ENCODE peak calls at places on chromosome 16, in ten cellular contexts. D, F, M, G, K, W, R, H, T and Y are unnamed samples.

GRCh38 chr16:3065069-3065741 is at the start of gene IL32:
- DNase-seq in D (no peak), F (no peak), M (no peak), G (peak; percentile 82), K (peak; percentile 65), W (peak; percentile 84), R (no peak), H (no peak), T (peak; percentile 85), Y (peak; percentile 77)

GRCh38 chr16:90077757-90078593 is 844 bp upstream of the PRDM7 start:
- DNase-seq in D (no peak), F (no peak), M (peak; percentile 12), G (peak; percentile 43), K (peak; percentile 20), W (no peak), R (no peak), H (no peak), T (no peak), Y (no peak)

GRCh38 chr16:27181020-27181419 is 22.3 kb upstream of the KDM8 start:
- DNase-seq in D (no peak), F (no peak), M (peak; percentile 25), G (no peak), K (no peak), W (no peak), R (no peak), H (no peak), T (no peak), Y (no peak)

GRCh38 chr16:831571-832443 is 31.3 kb upstream of the GNG13 start:
- DNase-seq in D (no peak), F (no peak), M (no peak), G (no peak), K (no peak), W (no peak), R (no peak), H (no peak), T (no peak), Y (no peak)

GRCh38 chr16:30953511-30954124 is 3.9 kb upstream of the SETD1A start:
- DNase-seq in D (peak; percentile 69), F (no peak), M (peak; percentile 95), G (peak; percentile 83), K (peak; percentile 62), W (peak; percentile 24), R (no peak), H (peak; percentile 84), T (peak; percentile 80), Y (peak; percentile 86)

GRCh38 chr16:65572156-65572555 is 450.3 kb upstream of the CDH11 start:
- DNase-seq in D (no peak), F (no peak), M (no peak), G (peak; percentile 74), K (no peak), W (peak; percentile 62), R (no peak), H (no peak), T (no peak), Y (no peak)

GRCh38 chr16:82832861-82833260 is 206.1 kb downstream of the CDH13 start:
- DNase-seq in D (no peak), F (no peak), M (no peak), G (peak; percentile 22), K (no peak), W (peak; percentile 17), R (no peak), H (no peak), T (no peak), Y (no peak)

GRCh38 chr16:58515125-58515870 is at the start of gene SETD6:
- DNase-seq in D (peak; percentile 84), F (peak; percentile 88), M (peak; percentile 92), G (peak; percentile 92), K (peak; percentile 84), W (peak; percentile 77), R (peak; percentile 64), H (peak; percentile 96), T (peak; percentile 95), Y (peak; percentile 94)

GRCh38 chr16:15970202-15970601 is 20.8 kb downstream of the ABCC1 start:
- DNase-seq in D (no peak), F (no peak), M (peak; percentile 95), G (no peak), K (no peak), W (no peak), R (no peak), H (no peak), T (no peak), Y (no peak)

GRCh38 chr16:25013751-25014499 is 1.2 kb downstream of the ARHGAP17 start:
- DNase-seq in D (no peak), F (no peak), M (no peak), G (no peak), K (no peak), W (no peak), R (no peak), H (no peak), T (no peak), Y (no peak)
- H3K27ac ChIP-seq in D (peak overlapping the region; percentile 90), F (peak overlapping the region; percentile 94), M (peak overlapping the region; percentile 39), G (peak overlapping the region; percentile 91), K (peak overlapping the region; percentile 95), W (peak overlapping the region; percentile 69), R (peak overlapping the region; percentile 96), H (no peak overlapping the region), T (peak overlapping the region; percentile 71), Y (peak overlapping the region; percentile 87)

DNA sequence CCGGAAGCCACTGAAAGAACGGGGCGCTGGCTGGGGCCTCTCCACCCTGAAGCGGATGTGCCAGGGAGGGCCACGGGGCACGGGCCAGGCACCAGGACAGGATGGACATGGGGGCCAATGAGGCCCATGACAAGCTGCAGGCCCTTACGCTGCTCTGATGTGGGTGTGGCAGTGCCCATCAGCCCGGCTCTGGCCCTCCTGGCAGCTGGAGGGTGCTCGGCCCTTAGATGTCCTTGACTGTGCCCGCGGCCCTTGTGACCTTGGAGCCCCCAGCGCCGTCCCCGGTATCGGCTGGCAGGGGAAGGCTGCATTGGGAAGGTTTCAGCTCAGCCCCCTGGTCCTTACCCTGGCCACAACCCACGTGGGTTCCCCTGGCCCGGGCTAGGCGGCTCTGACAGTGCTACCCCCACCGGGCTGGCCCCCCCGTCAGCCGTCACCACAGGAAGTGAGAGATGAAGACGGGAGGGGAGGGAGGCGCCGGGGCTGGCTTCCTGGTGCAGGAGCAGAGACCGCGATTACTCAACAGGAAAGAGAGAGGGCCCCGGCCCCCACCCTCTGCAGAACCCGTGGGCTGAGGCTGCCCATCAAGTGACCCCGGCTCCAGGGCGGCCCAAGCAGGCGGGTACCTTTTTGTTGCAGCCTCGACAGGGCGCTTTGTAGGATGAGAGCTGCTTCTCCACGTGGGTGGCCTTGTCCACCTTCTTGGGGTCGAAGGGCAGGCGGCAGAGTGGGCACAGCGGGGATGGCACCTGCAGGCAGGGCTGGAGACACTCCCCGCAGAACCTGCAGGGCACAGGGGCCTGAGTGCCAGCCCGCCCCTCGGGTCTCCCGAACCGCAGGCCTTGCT is 5.3 kb downstream of the RNF166 start:
- DNase-seq in D (peak; percentile 48), F (peak; percentile 46), M (no peak), G (peak; percentile 95), K (peak; percentile 99), W (no peak), R (peak; percentile 92), H (peak; percentile 93), T (peak; percentile 96), Y (peak; percentile 90)
- H3K4me3 ChIP-seq in D (no peak overlapping the region), F (no peak overlapping the region), M (no peak overlapping the region), G (no peak overlapping the region), K (peak overlapping the region; percentile 99), W (no peak overlapping the region), R (no peak overlapping the region), H (no peak overlapping the region), T (no peak overlapping the region), Y (no peak overlapping the region)

GRCh38 chr16:86575095-86575685 is 3.2 kb upstream of the FOXL1 start:
- DNase-seq in D (no peak), F (no peak), M (peak; percentile 46), G (no peak), K (no peak), W (no peak), R (no peak), H (no peak), T (no peak), Y (no peak)

GRCh38 chr16:86576591-86577313 is 1.6 kb upstream of the FOXL1 start:
- DNase-seq in D (no peak), F (no peak), M (peak; percentile 11), G (no peak), K (no peak), W (peak; percentile 38), R (no peak), H (peak; percentile 78), T (no peak), Y (peak; percentile 68)

GRCh38 chr16:86574646-86575045 is 3.7 kb upstream of the FOXL1 start:
- DNase-seq in D (no peak), F (no peak), M (no peak), G (no peak), K (no peak), W (no peak), R (no peak), H (no peak), T (no peak), Y (no peak)

GRCh38 chr16:86577314-86577971 is 906 bp upstream of the FOXL1 start:
- DNase-seq in D (no peak), F (no peak), M (peak; percentile 29), G (no peak), K (no peak), W (no peak), R (no peak), H (no peak), T (no peak), Y (no peak)

DNA sequence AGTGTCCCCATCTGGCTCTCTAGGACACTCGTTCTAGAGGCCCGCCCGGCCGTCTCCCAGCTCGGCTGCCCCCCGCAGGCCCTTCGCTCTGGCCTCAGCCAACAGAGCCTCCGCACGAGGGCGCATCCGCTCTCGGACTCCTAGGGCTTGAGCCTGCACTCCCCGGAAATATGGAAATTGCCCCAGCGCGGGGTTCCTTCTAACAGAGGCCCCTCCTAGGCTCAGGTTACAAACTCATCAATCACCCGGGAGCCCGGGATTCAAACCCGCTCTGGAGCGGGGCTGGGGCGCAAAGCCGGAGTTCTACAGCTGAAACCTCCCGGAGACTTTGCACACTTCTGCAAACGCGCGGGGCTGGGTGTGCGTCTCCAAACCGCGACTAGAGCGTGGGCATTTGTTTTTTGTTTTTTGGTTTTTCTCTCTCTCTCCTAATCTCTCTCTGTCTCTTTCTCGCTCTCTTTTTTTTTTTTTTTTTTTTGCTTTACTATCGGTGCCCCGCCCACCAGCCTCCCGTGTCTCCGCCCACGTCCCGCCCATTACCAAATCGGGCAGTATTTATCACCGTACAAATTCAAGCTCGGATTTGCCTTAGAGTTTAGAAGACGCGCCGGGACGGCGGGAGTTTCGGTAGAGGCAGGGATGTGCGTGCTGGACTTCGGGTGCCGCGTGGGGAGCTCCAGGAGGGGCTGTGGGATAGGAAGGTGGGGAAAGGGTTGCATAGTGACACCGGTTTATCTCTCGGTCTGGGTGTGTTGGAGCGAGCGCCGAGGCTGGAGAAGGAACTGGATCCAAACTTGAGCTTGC is 2.4 kb upstream of the FOXL1 start:
- DNase-seq in D (no peak), F (no peak), M (peak; percentile 97), G (peak; percentile 94), K (peak; percentile 32), W (peak; percentile 92), R (peak; percentile 75), H (peak; percentile 96), T (peak; percentile 70), Y (peak; percentile 95)
- H3K27me3 ChIP-seq in D (peaks cover 98% of the 10 kb centered on the region), F (peaks cover 41% of the 10 kb centered on the region), M (peaks cover 82% of the 10 kb centered on the region), G (peaks cover 62% of the 10 kb centered on the region), K (peaks cover 42% of the 10 kb centered on the region), W (no peaks in the 10 kb centered on the region), R (no peaks in the 10 kb centered on the region), H (no peaks in the 10 kb centered on the region), T (peaks cover 62% of the 10 kb centered on the region), Y (no peaks in the 10 kb centered on the region)

DNA sequence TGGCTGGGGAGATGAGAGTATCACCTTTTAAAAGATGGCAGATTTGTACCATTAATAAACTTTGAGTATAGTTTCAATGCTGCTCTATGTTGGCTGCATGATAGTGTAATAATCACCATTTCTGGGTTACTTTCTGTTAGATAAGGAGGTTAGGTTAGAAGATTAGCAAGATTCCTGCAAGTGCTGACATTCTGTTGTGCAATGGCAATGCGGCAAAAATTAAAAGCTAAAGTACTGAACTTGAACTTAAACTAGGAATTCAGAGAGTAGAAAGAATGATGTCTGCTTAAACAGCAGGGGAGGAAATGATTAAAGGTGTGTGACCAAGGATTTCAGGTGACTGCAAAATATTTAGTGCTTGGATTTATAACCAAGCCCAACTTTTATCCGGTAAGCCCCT is 399.8 kb upstream of the MON1B start:
- DNase-seq in D (no peak), F (no peak), M (no peak), G (no peak), K (no peak), W (no peak), R (no peak), H (no peak), T (no peak), Y (no peak)
- H3K27ac ChIP-seq in D (no peak overlapping the region), F (no peak overlapping the region), M (no peak overlapping the region), G (no peak overlapping the region), K (no peak overlapping the region), W (no peak overlapping the region), R (no peak overlapping the region), H (no peak overlapping the region), T (no peak overlapping the region), Y (no peak overlapping the region)